ENCODE peak calls at places on chromosomes 2 and 18, in six cellular contexts. P is pancreas, D is stomach, W is GM12865, E is heart right ventricle, B is thoracic aorta. K is an unnamed sample.

GRCh38 chr2:16665746-16666452 is at the start of gene CYRIA:
- DNase-seq in P (peak), D (peak), W (peak), E (peak), B (no peak), K (peak)

GRCh38 chr2:210177769-210178168 is 6.6 kb upstream of the KANSL1L start:
- DNase-seq in P (no peak), D (no peak), W (no peak), E (no peak), B (no peak), K (no peak)

GRCh38 chr18:59308201-59309014 is 10.0 kb downstream of the CPLX4 start:
- DNase-seq in P (peak), D (peak), W (peak), E (peak), B (no peak), K (peak)

GRCh38 chr18:23257686-23258565 is 122.6 kb downstream of the CABLES1 start:
- DNase-seq in P (no peak), D (no peak), W (no peak), E (no peak), B (peak), K (no peak)

GRCh38 chr18:75554112-75554511 is 126.6 kb upstream of the SMIM21 start:
- DNase-seq in P (no peak), D (no peak), W (no peak), E (no peak), B (no peak), K (no peak)

GRCh38 chr2:39497077-39497867 is 60.2 kb upstream of the MAP4K3 start:
- DNase-seq in P (no peak), D (no peak), W (no peak), E (no peak), B (no peak), K (no peak)

GRCh38 chr18:79576686-79577351 is 102.8 kb upstream of the CTDP1 start:
- DNase-seq in P (peak), D (peak), W (no peak), E (peak), B (no peak), K (no peak)

GRCh38 chr2:134359367-134360081 is 105.7 kb downstream of the MGAT5 start:
- DNase-seq in P (no peak), D (no peak), W (no peak), E (no peak), B (no peak), K (no peak)

GRCh38 chr2:194867328-194867727 is 789.7 kb upstream of the SLC39A10 start:
- DNase-seq in P (no peak), D (no peak), W (peak), E (no peak), B (no peak), K (no peak)

GRCh38 chr18:7158201-7158600 is 40.6 kb upstream of the LAMA1 start:
- DNase-seq in P (no peak), D (no peak), W (no peak), E (no peak), B (no peak), K (no peak)

GRCh38 chr2:36322108-36322507 is 33.5 kb upstream of the CRIM1 start:
- DNase-seq in P (no peak), D (no peak), W (no peak), E (no peak), B (no peak), K (no peak)

GRCh38 chr2:38163006-38163405 is 87.1 kb upstream of the CYP1B1 start:
- DNase-seq in P (no peak), D (no peak), W (peak), E (no peak), B (no peak), K (no peak)

GRCh38 chr18:5600376-5601071 is 56.7 kb upstream of the EPB41L3 start:
- DNase-seq in P (no peak), D (no peak), W (no peak), E (no peak), B (no peak), K (no peak)

GRCh38 chr2:153871231-153872221 is at the start of gene GALNT13:
- DNase-seq in P (peak), D (no peak), W (no peak), E (peak), B (no peak), K (no peak)
- H3K4me3 ChIP-seq in P (peak), D (peak), W (no peak), E (no peak), B (peak), K (no peak)

GRCh38 chr2:191303349-191304005 is 58.3 kb downstream of the MYO1B start:
- DNase-seq in P (no peak), D (no peak), W (no peak), E (no peak), B (no peak), K (no peak)

GRCh38 chr2:191304939-191305875 is 60.0 kb downstream of the MYO1B start:
- DNase-seq in P (no peak), D (no peak), W (no peak), E (peak), B (no peak), K (no peak)

GRCh38 chr2:191299866-191300265 is 54.7 kb downstream of the MYO1B start:
- DNase-seq in P (no peak), D (no peak), W (no peak), E (no peak), B (no peak), K (no peak)

GRCh38 chr2:191301971-191302370 is 56.8 kb downstream of the MYO1B start:
- DNase-seq in P (no peak), D (no peak), W (no peak), E (no peak), B (no peak), K (no peak)

DNA sequence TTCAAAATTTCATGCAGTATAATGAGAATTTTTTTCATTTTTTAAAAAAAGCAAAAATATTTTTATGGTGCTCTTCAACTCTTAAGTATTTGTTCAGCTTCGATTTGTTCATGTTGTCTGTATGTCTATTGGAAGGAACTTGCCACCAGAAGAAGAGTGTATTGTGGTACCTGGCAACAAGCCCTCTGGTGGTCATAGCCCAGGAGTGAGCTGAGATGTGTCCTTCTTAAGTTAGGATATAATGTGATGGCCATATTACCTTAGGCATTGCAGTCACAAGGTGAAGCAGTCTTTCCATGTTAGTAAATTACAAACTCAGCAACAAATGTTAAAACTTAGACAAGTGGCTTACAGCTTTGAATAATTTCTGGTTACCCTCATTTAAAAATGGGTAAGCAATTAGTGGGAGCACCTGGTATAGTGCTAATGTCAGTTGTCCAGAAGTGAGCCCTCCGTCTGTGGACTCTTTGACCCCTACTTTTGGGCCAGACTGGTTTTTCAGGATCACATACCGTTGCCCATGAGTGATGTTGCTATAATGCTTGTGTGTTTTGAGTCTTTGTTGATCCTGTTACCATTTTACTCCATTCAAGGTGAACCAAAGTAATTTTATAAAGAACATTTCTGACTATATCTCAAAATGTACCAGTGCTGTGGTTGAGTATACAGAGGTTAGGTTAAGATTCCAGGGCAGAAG is 57.4 kb downstream of the MYO1B start:
- DNase-seq in P (no peak), D (no peak), W (peak), E (no peak), B (no peak), K (no peak)
- TF ChIP-seq CTCF in P (no peak), D (no peak), W (peak), E (no peak), B (no peak), K (no peak)

GRCh38 chr2:224968051-224968450 is 74.2 kb downstream of the DOCK10 start:
- DNase-seq in P (no peak), D (no peak), W (no peak), E (no peak), B (no peak), K (no peak)

GRCh38 chr2:224971214-224971613 is 71.1 kb downstream of the DOCK10 start:
- DNase-seq in P (no peak), D (peak), W (peak), E (no peak), B (no peak), K (no peak)

GRCh38 chr2:224969633-224970292 is 72.5 kb downstream of the DOCK10 start:
- DNase-seq in P (no peak), D (no peak), W (no peak), E (no peak), B (no peak), K (no peak)

GRCh38 chr2:224969095-224969494 is 73.2 kb downstream of the DOCK10 start:
- DNase-seq in P (no peak), D (no peak), W (no peak), E (no peak), B (no peak), K (no peak)

DNA sequence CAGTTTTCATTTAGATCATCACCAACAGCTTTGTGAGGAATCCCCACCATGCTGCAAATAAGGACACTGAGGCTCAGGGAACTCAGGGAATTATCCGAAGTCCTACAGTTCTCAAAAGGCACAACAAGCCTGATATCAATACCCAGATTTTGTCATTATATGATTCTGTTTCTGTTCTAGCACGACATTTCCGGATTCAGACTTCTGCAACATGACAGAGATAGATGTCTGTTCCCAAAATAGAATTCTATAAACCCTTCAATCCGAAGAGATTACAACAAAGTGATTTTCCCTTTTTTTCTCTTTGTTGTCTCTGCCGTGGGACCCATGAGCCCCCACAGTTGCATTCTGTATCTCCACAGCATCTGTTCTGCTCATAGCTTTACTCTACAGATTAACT is 72.0 kb downstream of the DOCK10 start:
- DNase-seq in P (no peak), D (no peak), W (peak), E (no peak), B (no peak), K (no peak)
- H3K4me3 ChIP-seq in P (no peak), D (no peak), W (peak), E (no peak), B (peak), K (no peak)

GRCh38 chr2:128581849-128582244 is 263.2 kb upstream of the HS6ST1 start:
- DNase-seq in P (no peak), D (no peak), W (no peak), E (no peak), B (no peak), K (no peak)

GRCh38 chr2:128579825-128580224 is 261.2 kb upstream of the HS6ST1 start:
- DNase-seq in P (no peak), D (peak), W (no peak), E (no peak), B (no peak), K (no peak)

GRCh38 chr2:128577141-128577930 is 258.7 kb upstream of the HS6ST1 start:
- DNase-seq in P (no peak), D (peak), W (no peak), E (no peak), B (no peak), K (no peak)

GRCh38 chr2:128580988-128581848 is 262.6 kb upstream of the HS6ST1 start:
- DNase-seq in P (no peak), D (no peak), W (no peak), E (no peak), B (no peak), K (no peak)

DNA sequence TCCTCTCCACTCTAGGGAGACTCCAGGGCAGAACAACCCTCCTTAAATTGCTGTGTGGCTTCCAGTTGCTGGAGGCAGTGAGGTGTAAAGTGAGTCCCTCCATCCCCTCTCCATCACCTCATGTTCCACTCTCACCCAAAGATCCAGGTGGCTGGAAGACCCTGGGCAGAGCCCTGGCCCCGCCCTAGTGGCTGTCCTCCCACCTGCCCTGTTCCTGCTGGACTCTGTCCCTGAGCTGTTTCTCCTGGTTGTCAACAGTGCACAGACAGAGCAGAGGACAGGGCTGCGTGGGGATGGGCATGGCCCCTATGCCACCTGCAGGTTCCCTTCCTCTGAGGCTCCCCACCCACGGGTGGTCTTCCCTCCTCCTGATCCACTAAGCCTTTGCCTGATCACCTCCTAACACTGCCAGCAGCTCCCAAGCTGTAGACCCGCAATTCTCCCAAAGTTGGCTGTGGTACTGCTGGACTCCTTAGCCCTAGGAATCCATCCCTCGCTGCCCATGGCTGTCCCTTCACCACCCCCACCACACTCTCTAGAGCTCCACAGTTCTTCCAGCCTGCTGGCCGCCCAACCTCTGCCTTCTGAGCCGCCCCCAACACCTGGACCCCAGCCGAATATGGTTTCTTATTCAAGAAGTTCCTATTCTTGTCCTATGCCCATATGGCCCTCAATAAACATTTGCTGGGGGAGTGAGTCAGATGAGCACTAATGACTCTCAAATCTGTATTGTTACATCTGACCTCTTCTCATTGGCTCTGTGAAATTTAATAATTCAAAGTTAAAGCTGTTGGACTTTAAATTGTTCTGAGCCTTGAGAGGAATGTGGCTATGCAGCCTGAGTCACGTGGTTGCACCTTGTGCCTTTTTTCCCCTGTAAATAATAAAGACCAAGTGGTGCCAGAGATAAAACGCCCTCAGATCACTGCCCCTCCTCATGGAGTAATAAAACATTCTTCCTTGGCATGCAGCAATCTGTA is 260.0 kb upstream of the HS6ST1 start:
- DNase-seq in P (no peak), D (peak), W (no peak), E (no peak), B (no peak), K (no peak)
- TF ChIP-seq CTCF in P (no peak), D (no peak), W (no peak), E (no peak), B (no peak), K (no peak)

DNA sequence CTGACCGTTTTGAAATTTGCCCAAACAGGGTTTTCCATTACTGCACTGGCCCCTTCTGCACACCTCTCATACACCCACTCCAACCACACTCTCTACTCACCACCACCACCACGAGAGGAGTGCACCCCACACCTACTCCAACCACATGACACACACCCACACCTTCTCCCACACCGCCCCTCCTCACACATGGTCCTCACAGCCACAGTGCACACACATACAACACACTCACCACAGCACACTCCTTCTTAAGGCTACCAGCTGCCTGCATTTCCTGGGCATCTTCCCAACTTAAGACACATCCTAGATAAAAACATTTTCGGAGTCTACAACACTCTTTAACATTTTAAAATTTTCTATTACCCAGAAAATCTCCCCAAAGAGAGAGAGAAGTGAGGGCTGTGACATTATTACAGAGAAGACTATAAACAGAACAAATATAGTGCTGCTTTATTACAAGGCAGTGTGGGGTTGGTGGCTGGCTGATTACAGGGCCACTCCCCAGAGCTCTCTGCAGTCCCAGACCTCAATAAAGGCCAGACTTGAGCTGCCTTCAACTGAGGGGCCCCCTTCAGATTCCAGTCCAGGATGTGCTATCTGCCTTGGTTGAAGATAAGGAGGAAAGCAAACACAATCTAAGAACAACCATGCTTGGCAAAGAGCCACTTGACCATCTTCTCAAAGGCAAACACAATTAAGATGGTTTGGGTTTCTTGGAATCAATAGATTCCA is 36.1 kb downstream of the NHEJ1 start:
- DNase-seq in P (no peak), D (no peak), W (no peak), E (no peak), B (no peak), K (peak)
- H3K4me3 ChIP-seq in P (no peak), D (no peak), W (no peak), E (no peak), B (no peak), K (no peak)

GRCh38 chr2:223612501-223612900 is 10.3 kb upstream of the SCG2 start:
- DNase-seq in P (no peak), D (no peak), W (no peak), E (no peak), B (no peak), K (no peak)

GRCh38 chr2:223611061-223611460 is 8.9 kb upstream of the SCG2 start:
- DNase-seq in P (no peak), D (no peak), W (no peak), E (no peak), B (no peak), K (no peak)

GRCh38 chr2:223618172-223619035 is 16.2 kb upstream of the SCG2 start:
- DNase-seq in P (no peak), D (no peak), W (no peak), E (no peak), B (no peak), K (no peak)

GRCh38 chr2:223614534-223614933 is 12.4 kb upstream of the SCG2 start:
- DNase-seq in P (no peak), D (no peak), W (no peak), E (no peak), B (no peak), K (no peak)

DNA sequence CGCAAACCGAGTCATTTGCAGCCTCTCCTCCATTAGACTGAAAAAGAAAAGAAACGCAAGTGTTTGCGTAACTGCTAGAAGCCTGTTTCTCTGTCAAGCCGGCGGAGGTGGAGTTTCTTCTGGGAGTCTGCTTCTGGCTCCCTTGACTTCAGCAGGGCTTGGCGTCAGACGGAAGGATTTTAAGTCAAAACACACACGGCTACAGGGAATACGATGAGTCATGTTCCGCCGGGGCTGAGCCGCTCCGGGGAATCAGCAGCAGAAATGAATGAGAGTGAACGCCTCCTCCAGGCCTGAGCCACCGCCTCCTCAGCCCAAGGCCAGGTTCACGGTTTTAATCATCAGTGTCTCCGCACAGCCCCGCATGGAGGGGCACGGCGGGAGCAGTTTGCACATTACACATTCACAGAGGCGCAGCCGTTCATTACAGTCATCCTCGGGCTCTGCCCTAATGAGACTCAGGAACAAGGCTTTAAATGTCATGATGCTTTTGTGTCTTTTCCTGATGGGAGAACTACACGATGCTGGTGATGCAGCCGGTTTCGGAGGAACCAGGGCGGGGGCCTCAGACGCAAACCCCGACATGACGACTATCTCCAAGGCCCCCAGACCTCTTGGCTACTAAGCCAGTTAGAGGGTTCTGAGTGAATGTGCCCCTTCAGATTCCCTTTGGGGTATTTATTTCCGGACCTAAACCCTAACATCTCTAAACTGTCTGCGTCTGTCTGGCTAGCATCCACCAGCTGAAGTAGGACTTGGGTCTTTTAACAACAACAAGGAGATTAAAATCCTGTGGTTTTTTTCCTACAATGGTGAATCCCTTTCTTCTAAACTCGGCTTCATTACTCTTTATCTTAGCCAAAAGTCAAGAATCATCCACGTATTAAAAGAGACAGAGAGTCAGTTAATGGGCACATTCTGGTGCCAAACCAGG is 11.1 kb upstream of the SCG2 start:
- DNase-seq in P (peak), D (peak), W (no peak), E (peak), B (peak), K (no peak)
- TF ChIP-seq CTCF in P (no peak), D (no peak), W (no peak), E (no peak), B (no peak), K (no peak)